ENCODE peak calls at places on chromosomes 12 and 14, in seven cellular contexts. R is stimulated activated CD4-positive, alpha-beta T cell treated with anti-CD3 and anti-CD28 coated beads, Interleukin-4, amount 100 ng/mL, for 4 hours; L is NCI-H748 treated with DMSO at 0.1 percent for 48 hours; T is HFF-Myc; D is T-cell; B is astrocyte of the spinal cord; U is HTR-8/SVneo. G is an unnamed sample.

GRCh38 chr12:106205208-106206069 is 42.4 kb downstream of the CKAP4 start:
- DNase-seq in R (no peak), L (peak), T (no peak), D (no peak), B (no peak), U (peak), G (no peak)

GRCh38 chr12:76764856-76765255 is 941 bp downstream of the ZDHHC17 start:
- DNase-seq in R (no peak), L (peak), T (no peak), D (no peak), B (peak), U (no peak), G (no peak)

GRCh38 chr12:108572166-108572790 is 9.9 kb downstream of the ISCU start:
- DNase-seq in R (no peak), L (no peak), T (no peak), D (no peak), B (no peak), U (no peak), G (no peak)

GRCh38 chr12:72546106-72546505 is 273.9 kb downstream of the TRHDE start:
- DNase-seq in R (no peak), L (no peak), T (no peak), D (no peak), B (peak), U (no peak), G (no peak)

GRCh38 chr14:31489680-31490079 is 1.8 kb upstream of the GPR33 start:
- DNase-seq in R (no peak), L (no peak), T (no peak), D (no peak), B (no peak), U (no peak), G (no peak)

GRCh38 chr12:116939734-116940133 is 29.0 kb downstream of the FBXW8 start:
- DNase-seq in R (no peak), L (no peak), T (no peak), D (no peak), B (no peak), U (no peak), G (no peak)

GRCh38 chr12:98869886-98870285 is 224.8 kb downstream of the APAF1 start:
- DNase-seq in R (no peak), L (peak), T (no peak), D (no peak), B (no peak), U (no peak), G (no peak)

GRCh38 chr12:52356031-52356761 is 11.1 kb downstream of the KRT85 start:
- DNase-seq in R (no peak), L (no peak), T (no peak), D (no peak), B (no peak), U (no peak), G (no peak)

GRCh38 chr14:53306267-53306721 is 153.2 kb upstream of the DDHD1 start:
- DNase-seq in R (peak), L (peak), T (no peak), D (peak), B (peak), U (peak), G (peak)

GRCh38 chr12:131457331-131458047 is 253.4 kb upstream of the SFSWAP start:
- DNase-seq in R (no peak), L (no peak), T (no peak), D (no peak), B (no peak), U (no peak), G (no peak)

GRCh38 chr12:100826323-100826722 is 31.7 kb downstream of the ANO4 start:
- DNase-seq in R (peak), L (no peak), T (peak), D (no peak), B (peak), U (no peak), G (peak)

GRCh38 chr14:101889898-101890297 is 74.5 kb upstream of the DYNC1H1 start:
- DNase-seq in R (no peak), L (no peak), T (no peak), D (no peak), B (no peak), U (no peak), G (no peak)

GRCh38 chr14:81474156-81474492 is 59.5 kb downstream of the SEL1L start:
- DNase-seq in R (no peak), L (no peak), T (no peak), D (no peak), B (no peak), U (no peak), G (no peak)

GRCh38 chr12:116277393-116278258 is at the start of gene MED13L:
- DNase-seq in R (peak), L (peak), T (no peak), D (peak), B (peak), U (peak), G (peak)

GRCh38 chr14:103699901-103700752 is 15.1 kb downstream of the XRCC3 start:
- DNase-seq in R (no peak), L (no peak), T (no peak), D (no peak), B (no peak), U (no peak), G (no peak)

GRCh38 chr12:53207042-53207441 is at the start of gene ITGB7:
- DNase-seq in R (peak), L (no peak), T (no peak), D (peak), B (no peak), U (no peak), G (peak)

GRCh38 chr12:105051981-105052380 is 32.3 kb downstream of the ALDH1L2 start:
- DNase-seq in R (no peak), L (no peak), T (no peak), D (no peak), B (no peak), U (no peak), G (no peak)

GRCh38 chr14:77607741-77608302 is 8.6 kb downstream of the SPTLC2 start:
- DNase-seq in R (no peak), L (no peak), T (no peak), D (no peak), B (no peak), U (no peak), G (peak)

GRCh38 chr14:41986726-41987125 is 380.1 kb downstream of the LRFN5 start:
- DNase-seq in R (no peak), L (no peak), T (no peak), D (no peak), B (peak), U (peak), G (no peak)

GRCh38 chr12:1796515-1797010 is 23.8 kb upstream of the LRTM2 start:
- DNase-seq in R (peak), L (no peak), T (no peak), D (peak), B (no peak), U (no peak), G (peak)

GRCh38 chr14:32564591-32564990 is 235.5 kb downstream of the AKAP6 start:
- DNase-seq in R (no peak), L (no peak), T (no peak), D (no peak), B (peak), U (no peak), G (no peak)

GRCh38 chr14:71748196-71748595 is 184.0 kb upstream of the RGS6 start:
- DNase-seq in R (no peak), L (no peak), T (no peak), D (no peak), B (no peak), U (no peak), G (no peak)

GRCh38 chr12:100474617-100475016 is 951 bp downstream of the NR1H4 start:
- DNase-seq in R (no peak), L (no peak), T (no peak), D (no peak), B (no peak), U (no peak), G (no peak)

GRCh38 chr14:80211143-80212024 is at the start of gene DIO2:
- DNase-seq in R (no peak), L (no peak), T (peak), D (no peak), B (no peak), U (no peak), G (no peak)

GRCh38 chr14:98956181-98956580 is 315.8 kb downstream of the BCL11B start:
- DNase-seq in R (no peak), L (no peak), T (no peak), D (no peak), B (no peak), U (no peak), G (no peak)

GRCh38 chr12:27615331-27615891 is 80.8 kb upstream of the REP15 start:
- DNase-seq in R (no peak), L (no peak), T (no peak), D (no peak), B (peak), U (peak), G (no peak)

GRCh38 chr14:94946244-94946643 is 176.3 kb upstream of the GSC start:
- DNase-seq in R (no peak), L (no peak), T (no peak), D (no peak), B (no peak), U (no peak), G (no peak)

GRCh38 chr12:64273527-64274403 is 51.7 kb upstream of the KICS2 start:
- DNase-seq in R (no peak), L (no peak), T (no peak), D (peak), B (no peak), U (peak), G (no peak)

GRCh38 chr14:61925043-61925442 is 162.8 kb downstream of the SNAPC1 start:
- DNase-seq in R (no peak), L (peak), T (no peak), D (peak), B (peak), U (peak), G (no peak)

GRCh38 chr12:254912-255311 is 7.7 kb downstream of the SLC6A13 start:
- DNase-seq in R (no peak), L (no peak), T (no peak), D (no peak), B (no peak), U (no peak), G (no peak)

GRCh38 chr12:46814143-46814542 is 11.7 kb downstream of the SLC38A4 start:
- DNase-seq in R (no peak), L (no peak), T (no peak), D (no peak), B (no peak), U (no peak), G (no peak)

GRCh38 chr12:25194211-25194610 is 749 bp downstream of the DNAI7 start:
- DNase-seq in R (no peak), L (no peak), T (no peak), D (no peak), B (peak), U (no peak), G (no peak)

GRCh38 chr14:104563191-104563741 is 16.3 kb upstream of the C14orf180 start:
- DNase-seq in R (no peak), L (no peak), T (no peak), D (no peak), B (no peak), U (no peak), G (no peak)

GRCh38 chr14:99357856-99358390 is 85.9 kb upstream of the BCL11B start:
- DNase-seq in R (no peak), L (no peak), T (no peak), D (no peak), B (no peak), U (no peak), G (no peak)

GRCh38 chr12:93361159-93361919 is 16.4 kb upstream of the NUDT4 start:
- DNase-seq in R (no peak), L (no peak), T (no peak), D (no peak), B (peak), U (no peak), G (no peak)